ENCODE peak calls at places on chromosomes 6 and 20, in seven cellular contexts. V is transverse colon, B is heart left ventricle, N is adrenal gland, W is IMR-90, G is HCT116, Q is stomach. O is an unnamed sample. For H3K4me1, the result is how much of the 10 kb centered on the place peaks cover.

GRCh38 chr6:14240411-14241166 is 123.0 kb downstream of the CD83 start:
- DNase-seq in B (no peak), G (no peak), V (no peak), W (no peak), N (no peak), Q (no peak), O (no peak)

GRCh38 chr20:4047614-4048013 is 32.3 kb upstream of the RNF24 start:
- DNase-seq in Q (no peak), N (no peak), B (no peak), G (no peak), W (no peak), V (no peak), O (peak)

GRCh38 chr6:106799008-106799952 is 169.9 kb downstream of the QRSL1 start:
- DNase-seq in N (no peak), W (peak), B (no peak), Q (no peak), G (no peak), V (no peak), O (no peak)

GRCh38 chr20:59365611-59366284 is 65.3 kb downstream of the EDN3 start:
- DNase-seq in B (no peak), W (no peak), G (no peak), V (no peak), Q (no peak), N (no peak), O (peak)

GRCh38 chr6:45423901-45424627 is 46.3 kb upstream of the SUPT3H start:
- DNase-seq in B (peak), G (no peak), N (no peak), W (no peak), Q (peak), V (peak), O (peak)

GRCh38 chr20:35120012-35120701 is 27.0 kb downstream of the EDEM2 start:
- DNase-seq in V (no peak), N (peak), Q (no peak), G (no peak), W (peak), B (no peak), O (no peak)

GRCh38 chr6:12957321-12958051 is 240.9 kb downstream of the PHACTR1 start:
- DNase-seq in W (peak), V (peak), N (peak), B (peak), G (no peak), Q (peak), O (peak)

GRCh38 chr20:44966030-44966961 is at the start of gene STK4:
- DNase-seq in W (peak), N (peak), G (peak), V (peak), Q (peak), B (peak), O (peak)

GRCh38 chr6:125165256-125165655 is 11.7 kb downstream of the TPD52L1 start:
- DNase-seq in G (no peak), N (no peak), Q (no peak), W (peak), B (no peak), V (no peak), O (no peak)

GRCh38 chr20:52193886-52194545 is 2.4 kb upstream of the ZFP64 start:
- DNase-seq in G (no peak), W (no peak), N (no peak), B (no peak), V (peak), Q (no peak), O (no peak)

GRCh38 chr6:496649-497048 is 105.1 kb downstream of the IRF4 start:
- DNase-seq in B (no peak), N (no peak), Q (no peak), V (no peak), G (no peak), W (no peak), O (no peak)

GRCh38 chr20:47358672-47359532 is 2.4 kb upstream of the ZMYND8 start:
- DNase-seq in Q (peak), N (peak), V (peak), B (peak), G (peak), W (peak), O (peak)

GRCh38 chr20:58467572-58468330 is 47.4 kb downstream of the APCDD1L start:
- DNase-seq in Q (no peak), G (no peak), W (no peak), V (no peak), N (no peak), B (no peak), O (no peak)

GRCh38 chr6:101663099-101663498 is 269.6 kb downstream of the GRIK2 start:
- DNase-seq in Q (no peak), G (no peak), N (no peak), V (no peak), B (no peak), W (no peak), O (no peak)

GRCh38 chr6:155328539-155329459 is 14.5 kb upstream of the TFB1M start:
- DNase-seq in V (peak), B (no peak), Q (peak), N (no peak), W (peak), G (no peak), O (no peak)

GRCh38 chr20:2984028-2984501 is 59.4 kb upstream of the GNRH2 start:
- DNase-seq in B (no peak), Q (no peak), W (no peak), G (no peak), V (no peak), N (no peak), O (no peak)

GRCh38 chr20:6282642-6283041 is 159.8 kb upstream of the FERMT1 start:
- DNase-seq in V (no peak), W (no peak), N (no peak), B (no peak), Q (no peak), G (no peak), O (no peak)

GRCh38 chr6:30722280-30723112 is 2.3 kb downstream of the TUBB start:
- DNase-seq in Q (peak), N (peak), V (peak), W (peak), G (peak), B (peak), O (peak)

GRCh38 chr20:53028337-53029007 is 56.3 kb downstream of the TSHZ2 start:
- DNase-seq in W (no peak), Q (no peak), G (no peak), B (no peak), V (no peak), N (peak), O (no peak)

GRCh38 chr6:111844921-111845320 is 28.3 kb downstream of the FYN start:
- DNase-seq in W (no peak), V (no peak), B (no peak), N (no peak), G (no peak), Q (no peak), O (peak)

GRCh38 chr6:11826779-11827178 is 48.2 kb upstream of the ADTRP start:
- DNase-seq in N (no peak), Q (no peak), G (no peak), V (no peak), B (no peak), W (no peak), O (no peak)

GRCh38 chr6:17012421-17013225 is 89.2 kb upstream of the STMND1 start:
- DNase-seq in G (no peak), V (peak), B (no peak), Q (no peak), N (no peak), W (peak), O (no peak)

GRCh38 chr20:270517-270916 is 13.0 kb downstream of the DEFB132 start:
- DNase-seq in N (no peak), G (no peak), W (no peak), V (no peak), B (no peak), Q (no peak), O (no peak)

GRCh38 chr6:30793521-30794194 is 49.3 kb upstream of the IER3 start:
- DNase-seq in V (no peak), N (no peak), W (peak), B (no peak), Q (no peak), G (no peak), O (no peak)

GRCh38 chr6:142088858-142089216 is 43.9 kb upstream of the GJE1 start:
- DNase-seq in V (no peak), Q (no peak), G (no peak), N (peak), W (peak), B (peak), O (no peak)

GRCh38 chr6:36160147-36160760 is 29.9 kb downstream of the MAPK13 start:
- DNase-seq in V (no peak), B (no peak), N (no peak), G (no peak), Q (no peak), W (peak), O (no peak)

GRCh38 chr6:41021832-41022231 is 17.2 kb downstream of the UNC5CL start:
- DNase-seq in Q (no peak), G (no peak), B (peak), W (peak), V (no peak), N (peak), O (no peak)

GRCh38 chr6:136527831-136528230 is 22.4 kb downstream of the MAP7 start:
- DNase-seq in B (no peak), W (no peak), N (no peak), G (no peak), V (no peak), Q (no peak), O (no peak)

GRCh38 chr20:44736170-44737021 is 9.3 kb upstream of the KCNK15 start:
- DNase-seq in N (peak), V (peak), G (peak), W (peak), Q (peak), B (peak), O (no peak)

GRCh38 chr20:49312661-49313060 is 34.8 kb upstream of the ZNFX1 start:
- DNase-seq in N (no peak), B (no peak), G (no peak), W (no peak), Q (no peak), V (no peak), O (no peak)

GRCh38 chr20:49937023-49937929 is 1.1 kb downstream of the RNF114 start:
- DNase-seq in W (no peak), Q (no peak), G (no peak), V (peak), N (no peak), B (no peak), O (peak)

GRCh38 chr20:12012241-12013222 is 94.8 kb downstream of the BTBD3 start:
- DNase-seq in G (peak), B (no peak), Q (peak), N (no peak), W (peak), V (peak), O (no peak)

GRCh38 chr6:13511913-13512717 is 24.7 kb upstream of the GFOD1 start:
- DNase-seq in G (no peak), B (peak), W (no peak), Q (no peak), N (peak), V (peak), O (no peak)

GRCh38 chr6:15994814-15995459 is 133.9 kb upstream of the MYLIP start:
- DNase-seq in W (no peak), Q (no peak), N (peak), B (no peak), V (no peak), G (no peak), O (no peak)

GRCh38 chr6:141169419-141169818 is 963.3 kb upstream of the GJE1 start:
- DNase-seq in W (peak), N (no peak), G (no peak), Q (no peak), V (no peak), B (no peak), O (no peak)

GRCh38 chr20:58213716-58214115 is 14.7 kb downstream of the ANKRD60 start:
- DNase-seq in W (no peak), G (no peak), B (no peak), Q (no peak), V (no peak), N (no peak), O (peak)

GRCh38 chr20:5402903-5403531 is 86.3 kb upstream of the PROKR2 start:
- DNase-seq in N (no peak), Q (no peak), G (no peak), B (no peak), W (peak), V (peak), O (no peak)

GRCh38 chr6:35024601-35025054 is 116.5 kb downstream of the TCP11 start:
- DNase-seq in V (peak), G (peak), W (peak), B (peak), N (peak), Q (peak), O (no peak)
- H3K4me1 ChIP-seq in V (half or more), G (under half), W (under half), B (half or more), N (half or more), Q (half or more), O (half or more)

DNA sequence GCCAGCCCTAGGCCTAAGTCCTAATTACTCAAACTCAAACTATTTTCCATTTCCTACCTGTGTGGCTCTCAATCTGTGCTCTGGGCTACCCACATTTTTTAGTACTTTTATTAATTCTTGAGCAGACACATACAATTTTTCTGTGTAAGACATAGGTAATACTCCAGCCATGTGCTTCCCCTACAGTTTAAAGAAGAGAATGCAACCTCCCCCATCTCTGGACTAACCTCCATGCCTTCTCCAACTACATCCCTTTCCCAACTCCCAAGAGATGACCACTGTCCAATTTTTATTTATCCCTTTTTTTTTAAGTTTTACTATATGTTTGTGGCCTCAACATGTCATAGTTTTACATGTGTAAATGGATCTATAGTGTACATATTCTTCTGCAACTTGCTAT is 5.8 kb downstream of the HMGN4 start:
- DNase-seq in N (no peak), W (peak), V (no peak), Q (no peak), B (no peak), G (no peak), O (no peak)
- TF ChIP-seq CTCF in N (peak), W (peak), V (peak), Q (no peak), B (peak), G (peak), O (no peak)

GRCh38 chr6:32905078-32905477 is 35.8 kb downstream of the HLA-DMB start:
- DNase-seq in W (no peak), Q (no peak), B (no peak), V (no peak), G (no peak), N (no peak), O (no peak)

GRCh38 chr6:32903952-32904351 is 36.9 kb downstream of the HLA-DMB start:
- DNase-seq in Q (no peak), G (no peak), N (no peak), V (no peak), W (no peak), B (no peak), O (no peak)

GRCh38 chr6:32906539-32906938 is 34.3 kb downstream of the HLA-DMB start:
- DNase-seq in N (no peak), B (no peak), G (no peak), W (peak), Q (no peak), V (no peak), O (no peak)

DNA sequence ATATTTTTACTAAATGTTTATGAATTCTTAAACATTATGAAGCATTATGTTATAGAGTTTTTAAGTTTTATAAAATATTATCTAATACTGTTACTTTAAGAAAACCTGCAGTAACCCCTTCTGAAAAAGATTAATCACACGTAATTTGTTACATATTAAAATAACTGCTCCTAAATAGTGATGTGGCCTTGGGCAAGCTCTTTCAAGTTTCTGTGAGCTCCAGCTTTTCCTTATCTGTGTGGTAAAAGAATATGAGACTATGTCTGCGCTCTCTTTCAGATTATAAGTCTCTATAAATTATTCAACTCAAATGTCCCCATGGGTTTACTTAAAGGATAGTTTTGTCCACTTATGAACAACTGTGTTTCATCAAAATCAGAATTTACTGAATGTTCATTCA is 31.9 kb downstream of the HLA-DMB start:
- DNase-seq in Q (no peak), V (no peak), N (no peak), B (no peak), W (no peak), G (no peak), O (no peak)
- TF ChIP-seq POLR2A in Q (no peak), V (no peak), N (no peak), B (no peak), W (no peak), G (no peak), O (no peak)

GRCh38 chr6:7126759-7127158 is 19.0 kb downstream of the RREB1 start:
- DNase-seq in N (no peak), G (no peak), B (no peak), W (no peak), Q (no peak), V (no peak), O (no peak)

GRCh38 chr6:7132398-7132797 is 24.6 kb downstream of the RREB1 start:
- DNase-seq in W (no peak), V (no peak), G (no peak), N (no peak), B (no peak), Q (no peak), O (no peak)

GRCh38 chr6:7131390-7131789 is 23.6 kb downstream of the RREB1 start:
- DNase-seq in V (no peak), B (no peak), N (no peak), G (no peak), Q (no peak), W (no peak), O (no peak)

GRCh38 chr6:7129360-7129759 is 21.6 kb downstream of the RREB1 start:
- DNase-seq in B (no peak), N (no peak), V (no peak), W (no peak), G (no peak), Q (no peak), O (no peak)

DNA sequence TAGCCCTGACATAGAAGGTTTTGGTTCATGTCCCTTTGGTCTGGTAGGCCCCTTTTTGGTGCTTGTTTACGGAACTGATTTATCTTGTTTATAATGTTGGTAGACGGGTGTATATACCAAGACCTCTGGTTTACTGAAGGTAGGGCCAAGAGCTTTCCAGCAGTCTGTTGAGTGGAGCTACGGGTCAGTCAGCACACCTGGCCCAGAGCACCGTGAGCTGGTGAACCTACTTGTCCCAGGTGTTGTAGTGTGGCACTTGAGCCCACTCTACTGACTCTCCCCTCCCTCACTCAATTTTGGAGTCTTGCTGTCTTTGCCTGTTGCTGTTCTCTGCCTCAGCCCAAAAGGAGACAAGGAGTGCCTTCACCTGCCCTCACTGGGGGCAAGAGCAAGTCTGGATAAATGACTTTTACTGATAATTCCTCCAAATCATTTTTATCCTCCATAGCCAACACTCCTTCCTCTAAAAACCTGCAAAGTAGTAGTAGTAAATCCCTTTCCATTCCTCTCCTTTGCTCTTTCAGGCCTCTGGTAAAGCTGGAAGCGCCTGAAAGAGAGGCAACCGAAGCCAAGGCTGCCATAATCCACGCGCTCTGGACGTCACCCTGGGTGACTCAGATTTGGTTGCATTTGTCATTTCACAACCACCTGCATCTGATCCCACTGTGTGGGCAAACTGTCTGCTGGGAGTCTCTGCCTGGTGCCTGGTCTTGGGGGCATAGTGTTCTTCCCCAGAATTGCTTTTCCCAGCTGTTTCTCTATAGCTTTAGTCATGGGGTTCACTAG is 22.2 kb downstream of the RREB1 start:
- DNase-seq in Q (no peak), G (no peak), W (peak), V (peak), N (peak), B (no peak), O (peak)
- H3K4me1 ChIP-seq in Q (half or more), G (under half), W (under half), V (under half), N (half or more), B (under half), O (half or more)

GRCh38 chr6:24219670-24220069 is 93.7 kb downstream of the NRSN1 start:
- DNase-seq in V (no peak), G (no peak), Q (no peak), B (no peak), N (no peak), W (no peak), O (no peak)
- TF ChIP-seq CTCF in V (no peak), G (no peak), Q (no peak), B (no peak), N (no peak), W (no peak), O (no peak)

GRCh38 chr6:144809120-144809519 is 524.0 kb downstream of the UTRN start:
- DNase-seq in V (no peak), G (peak), B (no peak), N (no peak), Q (no peak), W (peak), O (no peak)
- TF ChIP-seq POLR2A in V (no peak), G (no peak), B (no peak), N (no peak), Q (no peak), W (no peak), O (no peak)

GRCh38 chr6:157516319-157517026 is 135.5 kb downstream of the ZDHHC14 start:
- DNase-seq in B (no peak), N (no peak), Q (no peak), W (no peak), V (no peak), G (no peak), O (no peak)
- H3K4me1 ChIP-seq in B (under half), N (under half), Q (under half), W (under half), V (under half), G (under half), O (under half)

GRCh38 chr6:47496935-47497579 is 19.5 kb downstream of the CD2AP start:
- DNase-seq in V (no peak), Q (no peak), G (no peak), B (no peak), W (no peak), N (no peak), O (no peak)
- TF ChIP-seq CTCF in V (no peak), Q (no peak), G (no peak), B (no peak), W (no peak), N (no peak), O (no peak)

O was measured in spleen.